ENCODE peak calls at places on chromosome X, in four cellular contexts. D, Y, N and Z are unnamed samples.

GRCh38 chrX:45632506-45632905 is 431.8 kb upstream of the DIPK2B start:
- DNase-seq in Y (no peak), N (no peak), D (no peak), Z (no peak)

GRCh38 chrX:118208476-118208875 is 91.9 kb upstream of the KLHL13 start:
- DNase-seq in Y (no peak), N (no peak), D (no peak), Z (no peak)

GRCh38 chrX:110403839-110404238 is 45.2 kb downstream of the RTL9 start:
- DNase-seq in D (no peak), Y (no peak), N (no peak), Z (no peak)

GRCh38 chrX:82589410-82589809 is 918.7 kb upstream of the POU3F4 start:
- DNase-seq in D (no peak), Y (no peak), N (no peak), Z (peak)

GRCh38 chrX:2495595-2495994 is 5.2 kb downstream of the DHRSX start:
- DNase-seq in D (no peak), Y (no peak), N (no peak), Z (no peak)

GRCh38 chrX:30275498-30275897 is 28.6 kb downstream of the MAGEB1 start:
- DNase-seq in Y (no peak), N (no peak), D (peak), Z (peak)

GRCh38 chrX:20623448-20623847 is 356.7 kb upstream of the RPS6KA3 start:
- DNase-seq in D (no peak), Y (no peak), N (peak), Z (peak)

GRCh38 chrX:120549483-120550452 is 11.0 kb downstream of the CUL4B start:
- DNase-seq in D (peak), N (peak), Y (peak), Z (peak)

GRCh38 chrX:19990519-19991349 is at the start of gene BCLAF3:
- DNase-seq in N (peak), D (peak), Y (peak), Z (peak)

GRCh38 chrX:24149346-24150050 is at the start of gene ZFX:
- DNase-seq in Y (peak), N (no peak), D (peak), Z (peak)

GRCh38 chrX:46912673-46913491 is 661 bp downstream of the JADE3 start:
- DNase-seq in D (peak), Y (peak), N (no peak), Z (peak)

GRCh38 chrX:87397103-87397886 is 120.3 kb upstream of the KLHL4 start:
- DNase-seq in N (no peak), Y (no peak), D (no peak), Z (no peak)

GRCh38 chrX:153411255-153411987 is at the start of gene ZFP92:
- DNase-seq in Y (peak), N (no peak), D (no peak), Z (no peak)

GRCh38 chrX:132953358-132953757 is 5.1 kb downstream of the HS6ST2 start:
- DNase-seq in D (no peak), Y (no peak), N (no peak), Z (no peak)

GRCh38 chrX:44039556-44039955 is 66.4 kb upstream of the NDP start:
- DNase-seq in N (no peak), D (no peak), Y (no peak), Z (no peak)

GRCh38 chrX:2829066-2829430 is 318 bp downstream of the GYG2 start:
- DNase-seq in Y (no peak), D (no peak), N (no peak), Z (no peak)

GRCh38 chrX:72609313-72609712 is 36.7 kb upstream of the HDAC8 start:
- DNase-seq in D (peak), N (no peak), Y (no peak), Z (peak)

GRCh38 chrX:119147486-119147885 is 19.9 kb upstream of the KIAA1210 start:
- DNase-seq in N (no peak), Y (no peak), D (no peak), Z (no peak)

GRCh38 chrX:40098264-40099045 is 697 bp upstream of the BCOR start:
- DNase-seq in D (peak), Y (peak), N (no peak), Z (peak)

GRCh38 chrX:17596546-17597205 is 140.6 kb upstream of the SCML1 start:
- DNase-seq in Y (no peak), D (no peak), N (no peak), Z (no peak)

GRCh38 chrX:81261576-81261975 is 59.7 kb downstream of the SH3BGRL start:
- DNase-seq in N (no peak), Y (no peak), D (no peak), Z (no peak)

GRCh38 chrX:153457827-153458466 is 12.1 kb upstream of the TREX2 start:
- DNase-seq in Y (no peak), D (no peak), N (no peak), Z (no peak)

GRCh38 chrX:106263817-106264216 is 95.7 kb downstream of the PWWP3B start:
- DNase-seq in N (no peak), Y (no peak), D (no peak), Z (peak)